ENCODE peak calls at places on chromosomes 6 and 20, in seven cellular contexts. S, W, D, G, X, F and L are unnamed samples. For H3K36me3, the result is how much of the 10 kb centered on the place peaks cover.

GRCh38 chr6:33144373-33144772 is 47.9 kb downstream of the COL11A2 start:
- DNase-seq in S (no peak), W (no peak), D (no peak), G (no peak), X (no peak), F (no peak), L (no peak)

GRCh38 chr6:100856146-100856545 is 25.0 kb downstream of the ASCC3 start:
- DNase-seq in S (no peak), W (no peak), D (no peak), G (no peak), X (no peak), F (no peak), L (no peak)

GRCh38 chr6:170178266-170178560 is 112.7 kb downstream of the DLL1 start:
- DNase-seq in S (no peak), W (peak), D (no peak), G (no peak), X (no peak), F (no peak), L (no peak)

GRCh38 chr6:160015778-160016684 is 47.1 kb downstream of the IGF2R start:
- DNase-seq in S (peak), W (no peak), D (no peak), G (no peak), X (no peak), F (no peak), L (no peak)

GRCh38 chr6:19795211-19795610 is 42.0 kb upstream of the ID4 start:
- DNase-seq in S (no peak), W (no peak), D (no peak), G (no peak), X (no peak), F (no peak), L (no peak)

GRCh38 chr20:1336699-1337387 is 7.9 kb upstream of the SDCBP2 start:
- DNase-seq in S (no peak), W (no peak), D (no peak), G (no peak), X (peak), F (peak), L (peak)

GRCh38 chr6:170162011-170162770 is 128.7 kb downstream of the DLL1 start:
- DNase-seq in S (no peak), W (no peak), D (no peak), G (no peak), X (no peak), F (no peak), L (peak)

GRCh38 chr6:15073344-15073789 is 172.5 kb upstream of the JARID2 start:
- DNase-seq in S (no peak), W (no peak), D (no peak), G (no peak), X (no peak), F (no peak), L (no peak)

GRCh38 chr20:44967207-44967807 is 995 bp downstream of the STK4 start:
- DNase-seq in S (peak), W (no peak), D (peak), G (no peak), X (no peak), F (peak), L (no peak)

GRCh38 chr20:38962898-38963484 is 847 bp downstream of the DHX35 start:
- DNase-seq in S (no peak), W (no peak), D (no peak), G (no peak), X (no peak), F (no peak), L (no peak)

GRCh38 chr6:44700422-44700821 is 312.9 kb downstream of the CDC5L start:
- DNase-seq in S (no peak), W (peak), D (no peak), G (no peak), X (no peak), F (no peak), L (no peak)

GRCh38 chr20:50363479-50363878 is 146.7 kb upstream of the PTPN1 start:
- DNase-seq in S (no peak), W (no peak), D (no peak), G (no peak), X (no peak), F (no peak), L (no peak)

GRCh38 chr6:4008324-4009047 is 70.5 kb downstream of the FAM217A start:
- DNase-seq in S (no peak), W (no peak), D (peak), G (no peak), X (no peak), F (peak), L (no peak)

GRCh38 chr20:35710884-35711587 is 11.8 kb downstream of the ROMO1 start:
- DNase-seq in S (no peak), W (no peak), D (no peak), G (no peak), X (no peak), F (no peak), L (no peak)

GRCh38 chr20:35711588-35712209 is 12.5 kb downstream of the ROMO1 start:
- DNase-seq in S (no peak), W (no peak), D (no peak), G (no peak), X (no peak), F (no peak), L (no peak)

GRCh38 chr20:35716330-35716729 is 17.1 kb downstream of the ROMO1 start:
- DNase-seq in S (no peak), W (no peak), D (no peak), G (no peak), X (no peak), F (no peak), L (no peak)

GRCh38 chr20:35715611-35716010 is 16.4 kb downstream of the ROMO1 start:
- DNase-seq in S (no peak), W (no peak), D (no peak), G (no peak), X (no peak), F (no peak), L (no peak)

DNA sequence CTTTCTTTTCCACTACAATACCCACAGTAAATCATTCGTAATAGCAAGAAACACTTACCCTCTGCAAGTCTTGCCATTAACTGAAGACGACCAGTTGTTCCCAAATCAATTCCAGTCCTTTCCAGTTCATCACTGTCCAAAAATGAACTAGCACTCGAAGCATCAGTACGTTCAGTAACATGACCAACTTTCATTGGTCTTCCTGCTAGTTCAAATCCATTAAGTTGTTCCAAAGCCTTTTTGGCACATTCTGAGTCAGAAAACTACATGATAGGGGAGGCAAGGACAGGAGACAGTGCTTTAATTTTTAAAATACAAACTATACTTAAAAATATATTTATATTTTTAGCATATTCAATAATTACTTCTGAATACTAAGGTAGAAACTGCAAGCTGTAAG is 14.9 kb downstream of the ROMO1 start:
- DNase-seq in S (no peak), W (no peak), D (no peak), G (no peak), X (no peak), F (no peak), L (no peak)
- H3K36me3 ChIP-seq in S (half or more), W (half or more), D (half or more), G (half or more), X (under half), F (half or more), L (half or more)

GRCh38 chr20:10645205-10645570 is 28.6 kb downstream of the JAG1 start:
- DNase-seq in S (no peak), W (no peak), D (no peak), G (no peak), X (no peak), F (no peak), L (no peak)

GRCh38 chr20:10644458-10645204 is 29.2 kb downstream of the JAG1 start:
- DNase-seq in S (no peak), W (no peak), D (no peak), G (no peak), X (no peak), F (no peak), L (no peak)

GRCh38 chr20:10647471-10647870 is 26.3 kb downstream of the JAG1 start:
- DNase-seq in S (no peak), W (no peak), D (peak), G (no peak), X (no peak), F (no peak), L (no peak)

GRCh38 chr20:10646886-10647420 is 26.8 kb downstream of the JAG1 start:
- DNase-seq in S (no peak), W (no peak), D (no peak), G (no peak), X (no peak), F (no peak), L (no peak)

DNA sequence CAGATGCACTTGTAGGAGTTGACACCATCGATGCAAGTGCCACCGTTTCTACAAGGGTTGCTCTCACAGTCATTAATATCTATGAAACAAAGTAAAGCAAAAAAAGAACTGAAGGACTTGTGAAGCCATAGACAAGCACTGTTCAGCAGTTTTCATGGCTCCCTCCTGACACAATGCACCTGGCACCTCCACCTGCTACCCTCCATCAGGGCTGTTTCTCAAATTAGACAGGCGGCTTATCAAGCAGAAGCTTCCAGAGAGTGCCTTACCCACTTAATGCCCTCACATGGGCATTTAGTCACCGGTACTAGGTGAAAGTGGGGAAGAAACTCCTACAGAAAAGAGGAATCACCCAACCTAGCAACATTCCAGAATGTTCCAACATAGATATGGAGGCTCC is 27.8 kb downstream of the JAG1 start:
- DNase-seq in S (no peak), W (no peak), D (no peak), G (no peak), X (no peak), F (no peak), L (no peak)
- H3K36me3 ChIP-seq in S (under half), W (half or more), D (half or more), G (half or more), X (under half), F (half or more), L (half or more)

GRCh38 chr6:157144861-157145260 is 178.5 kb downstream of the TMEM242 start:
- DNase-seq in S (no peak), W (no peak), D (no peak), G (no peak), X (no peak), F (no peak), L (peak)
- H3K36me3 ChIP-seq in S (under half), W (under half), D (under half), G (under half), X (under half), F (under half), L (under half)

GRCh38 chr6:144488590-144488989 is 203.5 kb downstream of the UTRN start:
- DNase-seq in S (no peak), W (no peak), D (no peak), G (no peak), X (no peak), F (no peak), L (no peak)
- H3K36me3 ChIP-seq in S (under half), W (half or more), D (under half), G (under half), X (under half), F (under half), L (under half)

GRCh38 chr6:111683126-111683525 is 77.4 kb upstream of the TRAF3IP2 start:
- DNase-seq in S (no peak), W (no peak), D (no peak), G (no peak), X (no peak), F (no peak), L (no peak)
- H3K36me3 ChIP-seq in S (half or more), W (under half), D (under half), G (under half), X (under half), F (under half), L (under half)

GRCh38 chr20:53216856-53217576 is 244.9 kb downstream of the TSHZ2 start:
- DNase-seq in S (peak), W (peak), D (peak), G (peak), X (peak), F (peak), L (peak)
- H3K36me3 ChIP-seq in S (under half), W (under half), D (under half), G (under half), X (under half), F (under half), L (under half)

DNA sequence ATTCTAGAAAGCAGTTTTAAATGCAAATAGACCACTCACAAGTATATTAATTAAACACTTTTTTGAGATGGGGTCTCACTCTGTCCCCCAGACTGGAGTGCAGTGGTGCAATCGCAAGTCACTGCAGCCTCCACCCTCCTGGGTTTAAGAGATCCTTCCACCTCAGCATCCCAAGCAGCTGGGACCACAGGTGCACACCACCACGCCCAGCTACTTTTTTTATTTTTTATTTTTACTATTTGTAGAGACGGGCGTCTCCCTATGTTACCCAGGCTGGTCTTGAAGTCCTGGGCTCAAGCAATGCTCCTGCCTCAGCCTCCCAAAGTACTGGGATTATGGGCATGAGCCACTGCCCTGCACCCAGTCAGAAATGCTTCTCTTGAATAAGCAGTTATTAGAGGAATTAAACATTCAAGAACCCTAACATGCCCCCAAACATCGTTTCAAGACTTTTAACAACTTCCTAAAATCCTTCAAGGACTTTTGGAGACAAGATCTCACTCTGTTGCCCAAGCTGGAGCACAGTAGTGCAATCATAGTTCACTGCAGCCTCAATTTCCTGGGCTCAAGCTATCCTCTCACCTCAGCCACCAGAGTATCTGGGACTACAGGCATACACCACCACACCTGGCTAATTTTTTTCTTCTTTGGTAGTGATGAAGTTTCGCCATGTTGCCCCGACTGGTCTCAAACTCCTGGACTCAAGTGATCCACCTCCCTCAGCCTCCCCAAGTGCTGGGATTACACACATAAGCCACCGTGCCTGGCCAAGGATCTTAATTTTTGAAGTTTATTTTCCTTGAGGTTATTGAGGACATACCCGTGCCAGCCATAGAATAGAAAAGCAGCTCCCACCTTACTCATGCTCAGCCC is 3.2 kb downstream of the MCCD1 start:
- DNase-seq in S (no peak), W (no peak), D (no peak), G (no peak), X (no peak), F (no peak), L (no peak)
- H3K36me3 ChIP-seq in S (half or more), W (half or more), D (under half), G (half or more), X (under half), F (half or more), L (half or more)

DNA sequence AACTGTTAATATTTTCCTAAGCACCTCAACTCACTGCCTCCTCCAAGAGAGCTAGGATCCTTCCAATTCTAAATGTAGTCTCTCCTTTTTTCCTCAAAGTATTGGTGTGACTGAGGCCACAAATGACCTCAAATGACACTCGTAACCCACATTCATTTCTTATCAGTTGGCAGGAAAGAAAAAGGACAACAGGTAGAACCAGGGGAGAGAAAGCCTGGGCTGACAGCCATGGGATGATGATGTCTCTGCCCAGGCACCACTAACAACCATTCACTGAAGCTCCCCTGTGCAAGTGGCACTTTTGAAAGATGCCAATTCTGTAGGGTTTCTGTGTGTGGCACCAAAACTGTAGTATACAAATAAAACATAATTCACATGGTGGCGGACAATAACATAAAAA is 7.4 kb downstream of the ZBTB24 start:
- DNase-seq in S (no peak), W (no peak), D (no peak), G (no peak), X (no peak), F (no peak), L (no peak)
- H3K36me3 ChIP-seq in S (under half), W (half or more), D (under half), G (under half), X (under half), F (under half), L (under half)

GRCh38 chr6:43180985-43181384 is 1.0 kb upstream of the CUL9 start:
- DNase-seq in S (no peak), W (no peak), D (no peak), G (no peak), X (no peak), F (no peak), L (no peak)
- H3K36me3 ChIP-seq in S (under half), W (half or more), D (under half), G (under half), X (under half), F (under half), L (under half)